ENCODE peak calls at places on chromosomes 3 and 15, in five cellular contexts. Y, N, L, S and B are unnamed samples.

GRCh38 chr3:156059950-156060501 is 60.4 kb upstream of the KCNAB1 start:
- DNase-seq in Y (no peak), N (no peak), L (no peak), S (no peak), B (no peak)

GRCh38 chr15:101283931-101284330 is 6.6 kb upstream of the SELENOS start:
- DNase-seq in Y (no peak), N (peak), L (no peak), S (no peak), B (no peak)

GRCh38 chr15:50134524-50135024 is 15.5 kb upstream of the ATP8B4 start:
- DNase-seq in Y (peak), N (no peak), L (peak), S (no peak), B (no peak)

GRCh38 chr15:74635228-74635627 is 19.6 kb downstream of the CLK3 start:
- DNase-seq in Y (peak), N (peak), L (peak), S (peak), B (peak)

GRCh38 chr3:172305552-172305951 is 142.7 kb downstream of the GHSR start:
- DNase-seq in Y (no peak), N (no peak), L (peak), S (no peak), B (no peak)

GRCh38 chr3:67154429-67154828 is 156.3 kb downstream of the KBTBD8 start:
- DNase-seq in Y (no peak), N (peak), L (no peak), S (no peak), B (no peak)

GRCh38 chr15:22973286-22973685 is 6.9 kb downstream of the CYFIP1 start:
- DNase-seq in Y (no peak), N (no peak), L (no peak), S (no peak), B (no peak)

GRCh38 chr15:51536965-51537574 is 85.5 kb downstream of the DMXL2 start:
- DNase-seq in Y (peak), N (no peak), L (peak), S (no peak), B (no peak)

DNA sequence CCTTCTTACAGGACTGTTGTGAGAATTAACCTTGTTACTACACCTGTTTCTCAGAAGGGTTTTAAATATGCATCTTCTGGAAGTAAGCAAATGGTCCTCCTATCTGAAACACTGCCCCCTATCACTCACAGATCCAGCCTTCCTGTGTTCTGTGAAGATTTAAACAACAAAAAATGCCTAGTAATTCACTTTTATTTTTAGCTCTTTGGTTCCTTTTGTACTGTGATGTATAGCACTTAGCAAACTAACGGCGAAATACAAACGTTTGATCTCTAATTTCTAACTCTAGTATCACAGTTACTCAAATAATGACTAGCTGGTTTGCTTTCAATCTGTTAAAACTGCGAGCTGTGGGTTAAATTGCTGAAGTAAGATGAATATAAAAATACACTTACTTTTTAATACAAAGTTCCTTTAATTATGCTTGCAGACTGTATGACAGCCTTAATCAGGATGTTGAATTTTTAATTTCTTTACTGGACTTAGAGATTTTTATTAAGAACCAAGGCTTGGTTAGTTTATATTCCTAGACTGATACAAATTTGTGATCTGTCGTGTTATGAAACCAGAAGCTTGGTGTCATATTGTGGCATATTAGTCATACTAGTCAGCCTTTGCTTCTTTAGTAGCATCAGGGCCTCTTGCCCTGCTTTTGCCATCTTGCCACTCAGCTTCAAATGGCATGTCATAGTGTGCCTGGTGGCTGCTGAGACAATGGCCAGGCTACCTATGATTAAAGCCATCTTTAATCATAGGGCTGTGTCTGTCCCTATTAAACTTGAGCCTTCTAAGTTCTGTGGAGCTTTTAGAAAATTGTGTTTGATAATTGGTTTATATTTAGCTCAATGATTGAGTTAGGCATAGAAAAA is 9.2 kb downstream of the EIF3J start:
- DNase-seq in Y (peak), N (no peak), L (peak), S (no peak), B (no peak)
- TF ChIP-seq CTCF in Y (peak), N (peak), L (peak), S (peak), B (no peak)

DNA sequence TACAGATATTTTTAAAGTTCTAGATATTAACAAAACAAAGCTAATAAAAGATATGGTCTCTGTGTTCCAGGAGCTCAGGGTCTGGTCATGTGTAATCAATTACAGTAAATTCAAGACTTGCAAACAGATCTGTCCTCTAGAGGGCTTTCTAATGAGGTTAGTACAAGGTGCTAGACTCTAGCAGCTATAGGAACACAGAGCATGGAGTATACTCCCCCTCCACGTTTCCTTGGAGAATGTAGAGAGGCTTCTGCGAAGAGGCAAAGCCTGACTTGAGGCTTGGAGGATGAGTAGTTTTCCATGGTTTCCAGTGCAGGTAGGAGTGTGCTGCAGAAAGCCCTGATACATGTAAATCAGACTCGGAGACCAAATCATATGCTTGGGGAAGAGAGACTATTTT is 32.7 kb upstream of the DLG1 start:
- DNase-seq in Y (no peak), N (peak), L (peak), S (no peak), B (no peak)
- TF ChIP-seq CTCF in Y (no peak), N (peak), L (peak), S (no peak), B (no peak)

GRCh38 chr3:148861277-148861869 is 3.7 kb upstream of the CPA3 start:
- DNase-seq in Y (peak), N (no peak), L (peak), S (no peak), B (no peak)
- TF ChIP-seq CTCF in Y (peak), N (peak), L (peak), S (peak), B (peak)

DNA sequence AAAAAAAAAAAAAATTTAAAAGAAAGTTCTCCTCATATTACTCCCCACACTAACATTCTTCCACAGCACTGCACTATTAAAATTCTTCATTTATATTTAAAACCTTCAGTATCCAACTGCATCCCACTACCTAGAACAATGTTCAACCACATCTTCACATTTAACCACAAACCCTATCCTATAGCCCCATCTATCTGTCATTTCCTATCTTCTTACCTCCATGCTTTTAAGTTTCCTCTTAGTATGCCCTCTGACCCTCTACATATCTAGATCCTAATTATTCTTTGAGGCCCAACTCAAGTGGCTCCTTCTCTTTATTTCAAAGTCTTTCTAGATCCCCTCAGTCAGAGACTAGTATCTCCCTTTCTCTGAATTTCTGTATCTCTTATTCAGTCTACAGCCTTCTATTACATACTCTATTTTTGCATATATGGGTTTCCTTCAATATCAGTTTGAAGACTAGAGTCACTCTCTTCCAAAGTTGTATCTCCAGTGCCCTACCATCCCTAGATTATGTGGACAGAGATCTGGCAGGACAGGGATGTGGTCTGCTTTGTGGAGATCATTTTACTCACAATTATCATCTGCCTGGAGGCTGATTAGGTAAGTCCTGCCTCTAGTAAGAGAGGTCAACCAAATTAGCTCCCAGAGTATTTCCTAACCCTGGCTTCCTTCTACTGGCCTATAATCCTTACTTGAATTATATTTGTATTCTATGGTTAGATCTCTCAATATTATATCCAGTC is 1.4 kb downstream of the CIAO2A start:
- DNase-seq in Y (peak), N (no peak), L (no peak), S (no peak), B (no peak)
- TF ChIP-seq CTCF in Y (no peak), N (peak), L (no peak), S (no peak), B (no peak)

GRCh38 chr15:94032571-94032970 is 198.8 kb upstream of the MCTP2 start:
- DNase-seq in Y (no peak), N (no peak), L (no peak), S (no peak), B (no peak)

GRCh38 chr15:94036156-94036555 is 195.2 kb upstream of the MCTP2 start:
- DNase-seq in Y (no peak), N (no peak), L (no peak), S (no peak), B (no peak)

GRCh38 chr15:94033014-94033682 is 198.2 kb upstream of the MCTP2 start:
- DNase-seq in Y (no peak), N (no peak), L (no peak), S (no peak), B (no peak)

GRCh38 chr15:94031072-94031471 is 200.3 kb upstream of the MCTP2 start:
- DNase-seq in Y (no peak), N (no peak), L (no peak), S (no peak), B (no peak)

DNA sequence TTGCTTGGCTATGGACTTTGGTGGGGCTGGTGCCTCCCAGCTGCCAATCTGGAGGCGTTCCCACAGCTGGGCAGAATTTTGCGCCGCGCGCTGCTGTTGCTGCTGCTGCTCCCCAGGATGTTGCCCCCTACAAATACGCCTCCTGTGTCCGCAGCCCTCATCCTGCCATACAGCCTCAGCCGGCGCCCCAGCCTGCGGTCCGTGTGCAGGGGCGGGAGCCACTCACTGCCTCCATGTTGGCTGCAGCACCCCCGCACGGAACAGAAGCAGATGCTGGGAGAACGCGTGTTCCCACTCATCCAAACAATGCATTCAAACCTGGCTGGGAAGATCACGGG is 197.7 kb upstream of the MCTP2 start:
- DNase-seq in Y (no peak), N (no peak), L (no peak), S (no peak), B (no peak)
- TF ChIP-seq CTCF in Y (no peak), N (no peak), L (no peak), S (no peak), B (no peak)

DNA sequence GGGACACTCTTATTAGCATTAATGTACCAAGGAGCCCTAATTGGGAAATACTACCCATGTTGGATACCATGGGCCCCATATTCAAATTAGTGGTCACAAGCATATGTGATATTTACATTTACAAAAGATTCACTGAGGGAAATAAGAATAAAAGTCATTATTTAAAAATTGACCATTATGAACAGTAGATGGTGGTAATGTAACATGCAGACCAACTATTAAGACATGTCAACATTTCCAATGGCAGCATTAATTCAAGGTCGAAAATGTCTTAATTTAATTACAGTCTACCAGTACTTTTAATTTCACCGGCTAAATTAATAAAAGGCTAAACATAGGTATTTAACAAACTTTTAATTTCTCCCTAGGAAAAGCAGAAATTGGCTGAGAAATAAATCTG is 26.3 kb downstream of the NEK11 start:
- DNase-seq in Y (peak), N (no peak), L (peak), S (no peak), B (no peak)
- TF ChIP-seq CTCF in Y (no peak), N (peak), L (peak), S (no peak), B (no peak)

GRCh38 chr3:53195602-53196574 is 34.9 kb downstream of the PRKCD start:
- DNase-seq in Y (peak), N (peak), L (peak), S (peak), B (peak)
- TF ChIP-seq CTCF in Y (peak), N (peak), L (peak), S (peak), B (peak)

DNA sequence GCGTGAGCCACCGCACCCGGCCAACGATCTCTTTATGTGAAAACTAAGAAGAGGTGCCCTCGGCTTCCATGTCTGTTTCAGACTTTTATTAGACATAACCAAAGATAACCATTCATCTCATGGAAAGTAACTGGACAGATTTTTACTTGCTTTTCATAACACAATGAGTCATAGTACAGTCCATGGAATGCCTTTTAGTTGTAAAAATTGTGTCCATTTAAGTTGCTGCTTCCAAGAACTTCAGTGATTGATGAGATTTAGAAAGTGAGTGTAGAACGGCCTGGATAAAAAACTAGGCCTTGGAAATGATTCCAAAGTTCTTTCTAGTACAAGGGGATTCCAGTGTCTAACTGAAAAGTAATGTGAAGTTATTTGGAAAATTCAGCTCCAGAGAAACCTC is 10.8 kb downstream of the EIF2AK4 start:
- DNase-seq in Y (no peak), N (no peak), L (peak), S (no peak), B (no peak)
- TF ChIP-seq CTCF in Y (no peak), N (no peak), L (no peak), S (no peak), B (no peak)

GRCh38 chr15:58770857-58771620 is at the start of gene MINDY2:
- DNase-seq in Y (peak), N (peak), L (peak), S (peak), B (peak)
- TF ChIP-seq CTCF in Y (no peak), N (peak), L (peak), S (no peak), B (peak)